ENCODE peak calls at places on chromosomes 11 and 22, in ten cellular contexts. H, D, G, P, T, U, B, W, S and A are unnamed samples.

GRCh38 chr11:73521621-73522020 is 76.3 kb downstream of the FAM168A start:
- DNase-seq in H (no peak), D (no peak), G (peak), P (peak), T (no peak), U (no peak), B (peak), W (no peak), S (peak), A (peak)

GRCh38 chr11:120771551-120772060 is 252.3 kb upstream of the TBCEL start:
- DNase-seq in H (peak), D (no peak), G (no peak), P (no peak), T (no peak), U (no peak), B (no peak), W (peak), S (no peak), A (no peak)

GRCh38 chr11:62392944-62393628 is 25.7 kb upstream of the SCGB1A1 start:
- DNase-seq in H (no peak), D (no peak), G (no peak), P (no peak), T (no peak), U (no peak), B (peak), W (no peak), S (no peak), A (peak)

GRCh38 chr22:22111267-22111751 is 128.7 kb upstream of the TOP3B start:
- DNase-seq in H (no peak), D (no peak), G (no peak), P (peak), T (no peak), U (peak), B (peak), W (peak), S (peak), A (no peak)

GRCh38 chr11:68142028-68142412 is 20.8 kb upstream of the CHKA start:
- DNase-seq in H (no peak), D (no peak), G (no peak), P (no peak), T (no peak), U (no peak), B (peak), W (peak), S (no peak), A (peak)

GRCh38 chr22:48379371-48379770 is 1448.3 kb downstream of the BRD1 start:
- DNase-seq in H (no peak), D (no peak), G (no peak), P (no peak), T (no peak), U (no peak), B (no peak), W (peak), S (no peak), A (no peak)

GRCh38 chr22:50489363-50490243 is 2.9 kb downstream of the MIOX start:
- DNase-seq in H (peak), D (no peak), G (no peak), P (no peak), T (no peak), U (no peak), B (no peak), W (peak), S (no peak), A (no peak)

GRCh38 chr11:111449696-111450479 is 62.3 kb downstream of the BTG4 start:
- DNase-seq in H (no peak), D (no peak), G (no peak), P (no peak), T (no peak), U (no peak), B (no peak), W (peak), S (no peak), A (no peak)

GRCh38 chr11:78138694-78139421 is 568 bp downstream of the ALG8 start:
- DNase-seq in H (no peak), D (no peak), G (no peak), P (peak), T (no peak), U (no peak), B (peak), W (peak), S (no peak), A (peak)

GRCh38 chr22:36585841-36586240 is 56.9 kb upstream of the EIF3D start:
- DNase-seq in H (peak), D (no peak), G (no peak), P (no peak), T (no peak), U (no peak), B (no peak), W (peak), S (no peak), A (no peak)